ENCODE peak calls at places on chromosomes 13 and 19, in five cellular contexts. Q, V, K, D and G are unnamed samples.

GRCh38 chr19:18782559-18783225 is 8.4 kb downstream of the COMP start:
- DNase-seq in K (no peak), V (no peak), Q (no peak), D (no peak), G (no peak)

GRCh38 chr13:54301085-54301484 is 1272.5 kb downstream of the OLFM4 start:
- DNase-seq in V (no peak), D (no peak), Q (peak), K (no peak), G (no peak)

GRCh38 chr13:106619688-106620555 is 52.0 kb upstream of the ARGLU1 start:
- DNase-seq in V (peak), K (peak), Q (peak), D (peak), G (peak)

GRCh38 chr19:55546822-55547614 is 1.7 kb upstream of the SBK3 start:
- DNase-seq in D (no peak), V (peak), Q (peak), K (peak), G (no peak)

GRCh38 chr13:79434578-79434977 is 28.5 kb upstream of the RBM26 start:
- DNase-seq in V (no peak), D (no peak), K (no peak), Q (no peak), G (no peak)

GRCh38 chr13:109737606-109738005 is 48.8 kb downstream of the IRS2 start:
- DNase-seq in D (no peak), K (no peak), Q (no peak), V (no peak), G (no peak)

GRCh38 chr13:97600438-97601080 is 166.6 kb downstream of the RAP2A start:
- DNase-seq in Q (no peak), K (peak), D (no peak), V (no peak), G (peak)

GRCh38 chr19:3360494-3361383 is 5.6 kb upstream of the NFIC start:
- DNase-seq in K (no peak), Q (peak), V (peak), D (no peak), G (no peak)

GRCh38 chr13:25738342-25738771 is 313.5 kb downstream of the SHISA2 start:
- DNase-seq in V (no peak), D (no peak), Q (no peak), K (no peak), G (no peak)

GRCh38 chr13:73337511-73337910 is 278.7 kb downstream of the KLF5 start:
- DNase-seq in K (no peak), Q (no peak), V (no peak), D (no peak), G (no peak)

GRCh38 chr19:42170052-42170451 is 37.8 kb upstream of the POU2F2 start:
- DNase-seq in K (no peak), V (no peak), D (no peak), Q (no peak), G (no peak)

GRCh38 chr19:17743874-17744273 is 7.4 kb upstream of the FCHO1 start:
- DNase-seq in D (no peak), V (no peak), Q (no peak), K (no peak), G (no peak)

GRCh38 chr19:5090780-5091575 is 122.1 kb downstream of the KDM4B start:
- DNase-seq in V (peak), K (no peak), D (no peak), Q (no peak), G (no peak)

GRCh38 chr13:43572601-43573360 is 214.0 kb downstream of the ENOX1 start:
- DNase-seq in V (no peak), D (no peak), K (no peak), Q (no peak), G (no peak)

GRCh38 chr19:54287456-54287855 is 6.5 kb upstream of the LILRB2 start:
- DNase-seq in V (no peak), Q (no peak), D (no peak), K (no peak), G (no peak)

GRCh38 chr13:61727714-61728275 is 312.1 kb upstream of the PCDH20 start:
- DNase-seq in V (no peak), K (no peak), Q (no peak), D (no peak), G (no peak)

GRCh38 chr19:39671739-39672363 is 16.1 kb downstream of the LGALS16 start:
- DNase-seq in D (no peak), K (peak), Q (peak), V (no peak), G (peak)

GRCh38 chr19:47509973-47510372 is 4.9 kb downstream of the NAPA start:
- DNase-seq in Q (no peak), D (no peak), V (no peak), K (no peak), G (no peak)

GRCh38 chr13:74289861-74290260 is 155.7 kb upstream of the KLF12 start:
- DNase-seq in D (no peak), V (no peak), Q (no peak), K (no peak), G (no peak)

GRCh38 chr19:23409392-23410048 is 14.2 kb upstream of the ZNF91 start:
- DNase-seq in Q (no peak), D (no peak), K (no peak), V (no peak), G (no peak)

GRCh38 chr19:15419413-15420025 is 731 bp upstream of the AKAP8L start:
- DNase-seq in K (no peak), D (no peak), V (no peak), Q (no peak), G (no peak)

GRCh38 chr19:48190288-48191284 is 20.1 kb downstream of the ZSWIM9 start:
- DNase-seq in V (peak), Q (peak), K (peak), D (no peak), G (no peak)

GRCh38 chr13:43411211-43411610 is 375.6 kb downstream of the ENOX1 start:
- DNase-seq in K (no peak), V (no peak), Q (no peak), D (no peak), G (no peak)

GRCh38 chr13:39603424-39603947 is 493 bp upstream of the LHFPL6 start:
- DNase-seq in V (no peak), K (no peak), D (no peak), Q (peak), G (peak)

GRCh38 chr13:20782116-20782708 is 8.5 kb upstream of the EEF1AKMT1 start:
- DNase-seq in Q (no peak), D (no peak), V (no peak), K (no peak), G (no peak)

GRCh38 chr13:36067619-36068456 is 63.3 kb downstream of the DCLK1 start:
- DNase-seq in D (no peak), Q (peak), V (no peak), K (no peak), G (no peak)

GRCh38 chr13:42836930-42837329 is 55.5 kb downstream of the FAM216B start:
- DNase-seq in K (no peak), D (no peak), V (no peak), Q (peak), G (peak)

GRCh38 chr13:63651394-63651793 is 2235.7 kb upstream of the PCDH20 start:
- DNase-seq in V (no peak), D (no peak), K (no peak), Q (no peak), G (no peak)

GRCh38 chr13:25762795-25763377 is 288.9 kb downstream of the SHISA2 start:
- DNase-seq in Q (no peak), V (no peak), K (no peak), D (no peak), G (no peak)

GRCh38 chr19:39474139-39474620 is 6.5 kb upstream of the TIMM50 start:
- DNase-seq in K (peak), V (peak), D (no peak), Q (peak), G (peak)

GRCh38 chr13:25827986-25828385 is 223.8 kb downstream of the SHISA2 start:
- DNase-seq in D (no peak), K (no peak), Q (no peak), V (no peak), G (no peak)

GRCh38 chr13:48318014-48318713 is 14.6 kb downstream of the RB1 start:
- DNase-seq in Q (no peak), K (no peak), V (no peak), D (no peak), G (no peak)

GRCh38 chr19:1244693-1245451 is 3.3 kb downstream of the ATP5F1D start:
- DNase-seq in D (no peak), V (no peak), K (peak), Q (no peak), G (no peak)

GRCh38 chr19:38081547-38082255 is 142.3 kb downstream of the DPF1 start:
- DNase-seq in K (no peak), D (no peak), V (no peak), Q (no peak), G (no peak)

GRCh38 chr19:47623921-47624391 is 15.0 kb downstream of the BICRA start:
- DNase-seq in V (no peak), Q (no peak), K (peak), D (no peak), G (no peak)

GRCh38 chr19:18385675-18386542 is at the start of gene GDF15:
- DNase-seq in V (peak), K (peak), Q (peak), D (no peak), G (peak)

GRCh38 chr19:16371540-16371986 is 46.9 kb downstream of the KLF2 start:
- DNase-seq in Q (no peak), K (no peak), V (peak), D (peak), G (no peak)

GRCh38 chr19:2040647-2041435 is 10.2 kb downstream of the MKNK2 start:
- DNase-seq in K (no peak), Q (no peak), V (no peak), D (no peak), G (no peak)

GRCh38 chr13:24613128-24613527 is 67.1 kb upstream of the ATP12A start:
- DNase-seq in V (no peak), D (no peak), K (no peak), Q (no peak), G (no peak)

DNA sequence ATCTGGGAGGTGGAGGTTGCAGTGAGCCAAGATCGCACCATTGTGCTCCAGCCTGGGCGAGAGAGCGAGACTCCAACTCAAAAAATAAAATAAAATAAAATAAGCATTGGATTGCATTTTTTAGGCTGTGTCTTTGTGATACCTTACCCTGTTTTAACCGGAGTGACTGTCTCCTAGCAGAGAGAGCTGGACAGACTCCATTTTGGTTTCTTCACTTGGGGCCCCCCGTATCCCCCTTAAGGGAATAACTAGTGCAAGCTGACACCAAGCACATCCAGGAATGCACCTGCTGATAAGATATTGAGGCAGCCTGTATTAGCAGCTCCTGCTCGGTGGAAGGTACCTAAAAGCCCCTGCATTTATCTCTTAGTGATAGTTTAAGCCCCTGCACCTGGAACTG is 20.8 kb upstream of the GPR32 start:
- DNase-seq in Q (no peak), V (no peak), D (no peak), K (no peak), G (no peak)
- TF ChIP-seq JUNB in Q (no peak), V (no peak), D (no peak), K (no peak), G (no peak)

GRCh38 chr13:66859078-66859477 is 371.1 kb downstream of the PCDH9 start:
- DNase-seq in D (no peak), Q (no peak), V (no peak), K (no peak), G (no peak)
- H3K4me2 ChIP-seq in D (no peak), Q (no peak), V (no peak), K (no peak), G (peak)

DNA sequence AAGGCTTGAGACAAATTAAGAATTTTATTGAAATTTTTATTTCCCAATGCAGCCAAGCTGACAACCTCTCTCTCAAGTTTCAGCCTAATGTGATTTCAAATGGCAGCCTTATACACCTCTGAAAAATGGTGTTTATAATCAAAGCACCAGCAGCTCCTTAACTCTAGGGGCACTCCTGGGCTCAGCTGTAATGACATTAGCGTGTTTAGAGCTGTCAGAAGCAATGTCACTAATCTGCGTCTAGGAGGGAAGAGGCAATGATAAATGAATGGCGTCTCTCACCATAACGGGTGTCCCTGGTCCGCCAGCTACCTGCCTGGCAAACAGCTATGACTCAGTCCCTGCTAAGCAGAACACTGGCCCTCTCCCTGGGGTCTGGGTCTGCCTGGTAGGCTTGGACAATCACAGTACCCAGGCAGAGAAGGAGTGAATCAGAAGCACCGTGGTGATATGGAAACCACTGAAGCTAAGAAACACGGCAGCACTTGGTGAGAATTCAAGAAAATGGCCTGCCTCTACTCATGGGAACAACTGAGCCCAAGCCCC is 131.8 kb upstream of the VSTM2B start:
- DNase-seq in Q (peak), K (no peak), D (no peak), V (no peak), G (no peak)
- TF ChIP-seq JUNB in Q (no peak), K (no peak), D (no peak), V (no peak), G (no peak)

DNA sequence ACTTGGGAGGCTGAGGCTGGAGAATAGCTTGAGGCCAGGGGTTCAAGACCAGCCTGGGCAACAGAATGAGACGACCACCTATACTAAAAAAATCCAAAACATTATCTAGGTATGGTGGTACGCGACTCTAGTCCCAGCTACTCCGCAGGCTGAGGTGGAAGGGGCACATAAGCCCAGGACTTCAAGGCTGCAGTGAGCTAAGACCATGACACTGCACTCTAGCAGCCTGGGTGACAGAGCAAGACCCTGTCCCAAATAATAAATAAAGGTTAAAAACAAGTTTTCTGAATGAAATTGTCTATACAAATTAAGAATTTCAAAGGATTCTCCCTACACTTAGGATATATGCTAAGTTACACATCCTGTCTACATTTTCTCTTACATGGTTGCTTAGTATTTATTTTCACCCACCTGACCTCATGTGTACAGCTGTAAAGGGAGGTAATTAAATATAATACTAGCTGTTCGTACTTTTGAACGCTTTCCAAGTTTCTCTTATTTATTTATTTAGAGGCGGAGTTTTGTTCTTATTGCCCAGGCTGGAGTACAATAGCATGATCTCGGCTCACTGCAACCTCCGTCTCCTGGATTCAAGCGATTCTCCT is 1.6 kb downstream of the SLC25A30 start:
- DNase-seq in Q (no peak), K (no peak), V (no peak), D (no peak), G (no peak)
- H3K4me2 ChIP-seq in Q (peak), K (peak), V (peak), D (peak), G (peak)